ENCODE peak calls at places on chromosomes 3 and 15, in seven cellular contexts. E is sigmoid colon; Y is ascending aorta; G is aorta; A is CD8-positive, alpha-beta memory T cell; R is ovary; P is lung. L is an unnamed sample.

GRCh38 chr3:14898929-14899328 is 48.5 kb upstream of the NR2C2 start:
- DNase-seq in Y (no peak), P (no peak), R (no peak), E (peak; percentile 39), A (no peak), G (no peak), L (no peak)

GRCh38 chr15:48962662-48963523 is 826 bp downstream of the SHC4 start:
- DNase-seq in Y (peak; percentile 73), R (no peak), A (peak; percentile 11), E (peak; percentile 70), G (peak; percentile 58), P (no peak), L (no peak)

GRCh38 chr3:24299801-24300626 is 194.6 kb downstream of the THRB start:
- DNase-seq in G (no peak), Y (no peak), A (no peak), P (no peak), R (no peak), E (no peak), L (no peak)

GRCh38 chr15:63490345-63491034 is 13.9 kb upstream of the USP3 start:
- DNase-seq in A (no peak), G (no peak), Y (no peak), R (no peak), P (no peak), E (no peak), L (no peak)

GRCh38 chr3:189766416-189766815 is 135.2 kb downstream of the TP63 start:
- DNase-seq in A (no peak), E (no peak), G (no peak), P (no peak), Y (no peak), R (no peak), L (no peak)

GRCh38 chr3:147662705-147663104 is 253.5 kb downstream of the ZIC1 start:
- DNase-seq in G (no peak), R (no peak), A (no peak), Y (no peak), P (no peak), E (no peak), L (no peak)

GRCh38 chr3:137163241-137163916 is 205.6 kb downstream of the IL20RB start:
- DNase-seq in G (no peak), P (no peak), E (no peak), Y (no peak), A (no peak), R (no peak), L (no peak)

GRCh38 chr15:74768771-74769342 is 13.0 kb upstream of the CSK start:
- DNase-seq in P (peak; percentile 62), G (peak; percentile 69), Y (no peak), E (no peak), A (peak; percentile 58), R (peak; percentile 69), L (peak; percentile 56)

GRCh38 chr15:65832549-65833364 is 36.5 kb upstream of the RAB11A start:
- DNase-seq in R (peak; percentile 93), G (peak; percentile 90), P (peak; percentile 85), E (peak; percentile 95), Y (peak; percentile 96), A (peak; percentile 68), L (peak; percentile 47)

GRCh38 chr15:41392659-41393058 is 9.6 kb downstream of the NDUFAF1 start:
- DNase-seq in E (peak; percentile 8), G (no peak), A (no peak), R (no peak), P (no peak), Y (no peak), L (no peak)

GRCh38 chr3:100709840-100710235 is 544 bp downstream of the TFG start:
- DNase-seq in A (peak; percentile 46), R (peak; percentile 51), G (peak; percentile 58), E (peak; percentile 72), P (no peak), Y (peak; percentile 63), L (no peak)

GRCh38 chr15:52463638-52464037 is 65.0 kb downstream of the MYO5A start:
- DNase-seq in Y (no peak), E (no peak), P (no peak), A (no peak), G (no peak), R (no peak), L (no peak)

GRCh38 chr15:74489518-74490338 is 28.8 kb upstream of the UBL7 start:
- DNase-seq in P (peak; percentile 49), G (peak; percentile 51), E (no peak), R (peak; percentile 42), Y (peak; percentile 64), A (peak; percentile 72), L (peak; percentile 35)

GRCh38 chr3:183182732-183183610 is 20.4 kb upstream of the LAMP3 start:
- DNase-seq in E (no peak), A (no peak), Y (peak; percentile 55), G (no peak), R (no peak), P (peak; percentile 24), L (no peak)

GRCh38 chr3:105828703-105829102 is 40.1 kb downstream of the CBLB start:
- DNase-seq in A (no peak), G (no peak), P (no peak), Y (no peak), R (no peak), E (no peak), L (no peak)

GRCh38 chr15:82999905-83000671 is 11.4 kb downstream of the C15orf40 start:
- DNase-seq in R (no peak), A (peak; percentile 53), Y (no peak), P (no peak), G (no peak), E (no peak), L (no peak)

GRCh38 chr3:101279162-101279561 is 41.2 kb downstream of the IMPG2 start:
- DNase-seq in G (no peak), E (no peak), A (no peak), P (no peak), R (no peak), Y (no peak), L (no peak)

GRCh38 chr3:188208751-188209433 is 54.9 kb downstream of the LPP start:
- DNase-seq in E (no peak), A (no peak), R (no peak), G (no peak), Y (no peak), P (no peak), L (no peak)

GRCh38 chr3:107206141-107206540 is 171.1 kb upstream of the CCDC54 start:
- DNase-seq in A (no peak), R (no peak), E (no peak), P (no peak), G (no peak), Y (no peak), L (no peak)

GRCh38 chr3:185677146-185677829 is 91.2 kb downstream of the SENP2 start:
- DNase-seq in Y (no peak), P (no peak), R (no peak), E (no peak), G (no peak), A (no peak), L (no peak)

GRCh38 chr3:36868614-36869436 is 76.0 kb downstream of the TRANK1 start:
- DNase-seq in P (peak; percentile 42), E (no peak), A (peak; percentile 33), Y (no peak), G (no peak), R (peak; percentile 58), L (no peak)

DNA sequence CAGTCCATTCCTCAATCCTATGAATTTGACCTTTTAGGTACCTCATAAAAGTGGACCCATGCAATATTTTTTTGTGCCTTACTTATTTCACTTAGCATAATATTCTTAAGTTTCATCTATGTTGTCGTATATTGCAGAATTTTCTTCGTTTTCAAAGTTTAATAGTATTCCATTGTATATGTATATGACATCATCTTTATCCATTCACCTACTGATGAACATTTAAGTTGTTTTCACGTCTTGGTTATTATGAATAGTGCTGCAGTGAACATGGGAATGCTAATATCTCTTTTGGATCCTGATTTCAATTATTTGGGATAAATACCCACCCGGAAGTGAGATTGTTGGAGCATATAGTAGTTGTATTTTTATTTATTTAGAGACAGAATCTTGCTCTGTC is 65.1 kb downstream of the AP4E1 start:
- DNase-seq in E (no peak), Y (no peak), R (no peak), G (no peak), P (no peak), A (no peak), L (no peak)
- H3K9me3 ChIP-seq in E (no peaks in the 10 kb centered on the region), Y (peaks cover 25% of the 10 kb centered on the region), R (peaks cover 9% of the 10 kb centered on the region), G (peaks cover 3% of the 10 kb centered on the region), P (peaks cover 5% of the 10 kb centered on the region), A (peaks cover 6% of the 10 kb centered on the region), L (peaks cover 4% of the 10 kb centered on the region)

DNA sequence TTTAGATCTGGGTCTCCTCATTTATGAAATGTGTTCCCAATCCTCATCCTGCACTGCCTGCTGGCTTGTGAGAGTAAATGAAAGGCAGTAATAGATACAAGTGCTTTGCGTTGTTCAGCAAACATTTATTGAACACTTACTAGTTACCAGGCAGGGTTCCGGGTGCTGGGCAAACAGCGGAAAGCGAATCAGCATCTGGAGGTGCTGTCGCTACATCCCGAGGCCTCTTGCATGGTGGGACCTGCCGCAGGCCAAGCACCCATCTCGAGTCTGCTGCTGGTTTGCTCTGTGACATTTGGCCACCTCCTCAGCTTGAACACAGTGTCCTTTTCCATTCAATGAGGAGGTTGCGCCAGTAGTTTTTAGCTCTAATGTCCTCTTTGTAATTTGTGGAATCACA is 24.8 kb downstream of the TRAK1 start:
- DNase-seq in A (no peak), Y (no peak), E (no peak), R (no peak), G (no peak), P (no peak), L (no peak)
- H3K9me3 ChIP-seq in A (no peaks in the 10 kb centered on the region), Y (no peaks in the 10 kb centered on the region), E (no peaks in the 10 kb centered on the region), R (no peaks in the 10 kb centered on the region), G (no peaks in the 10 kb centered on the region), P (no peaks in the 10 kb centered on the region), L (no peaks in the 10 kb centered on the region)

GRCh38 chr3:118842147-118842863 is 192.3 kb downstream of the IGSF11 start:
- DNase-seq in G (no peak), R (no peak), A (no peak), P (no peak), Y (no peak), E (no peak), L (no peak)

GRCh38 chr3:118833075-118833474 is 201.6 kb downstream of the IGSF11 start:
- DNase-seq in R (no peak), G (no peak), Y (no peak), A (no peak), E (no peak), P (no peak), L (no peak)

DNA sequence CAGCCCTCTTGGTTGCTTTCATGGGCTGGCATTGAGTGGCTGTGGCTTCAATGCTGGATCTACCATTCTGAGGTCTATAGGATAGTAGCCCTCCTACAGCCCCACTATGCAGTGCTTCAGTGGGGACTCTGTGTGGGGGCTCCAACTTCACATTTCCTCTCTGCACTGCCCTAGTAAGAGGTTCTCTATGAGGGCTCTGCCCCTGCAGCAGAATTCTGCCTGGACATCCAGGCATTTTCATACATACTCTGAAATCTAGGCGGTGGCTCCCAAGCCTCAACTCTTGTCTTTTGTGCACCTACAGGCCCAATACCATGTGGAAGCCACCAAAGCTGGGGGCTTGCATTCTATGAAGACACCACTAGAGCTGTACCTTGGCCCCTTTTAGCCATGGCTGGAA is 195.8 kb downstream of the IGSF11 start:
- DNase-seq in P (no peak), R (no peak), E (no peak), G (no peak), A (no peak), Y (no peak), L (no peak)
- H3K9me3 ChIP-seq in P (peaks cover 19% of the 10 kb centered on the region), R (no peaks in the 10 kb centered on the region), E (no peaks in the 10 kb centered on the region), G (peaks cover 16% of the 10 kb centered on the region), A (peaks cover 10% of the 10 kb centered on the region), Y (peaks cover 14% of the 10 kb centered on the region), L (peaks cover 6% of the 10 kb centered on the region)

DNA sequence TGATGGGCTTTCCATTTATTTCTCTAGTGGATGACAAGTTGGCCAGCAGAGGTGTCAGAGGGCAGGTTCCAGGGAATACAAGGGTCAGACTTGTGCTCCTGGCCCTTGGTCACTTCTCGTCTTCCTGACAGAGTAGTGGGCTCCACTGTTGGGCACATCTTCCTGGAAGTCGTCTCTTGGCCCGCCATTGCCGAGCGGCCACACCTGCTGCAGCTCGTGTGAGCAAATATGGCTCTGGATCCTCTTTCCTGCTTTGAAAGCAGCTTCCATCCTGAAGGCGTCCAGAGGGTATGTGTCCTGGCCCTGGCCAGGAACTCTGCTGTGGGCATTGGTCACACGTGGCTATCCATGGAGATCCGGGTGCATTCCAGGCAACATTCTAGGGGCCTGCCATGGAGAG is 100.2 kb downstream of the SNRPN start:
- DNase-seq in E (no peak), Y (no peak), A (no peak), R (no peak), G (no peak), P (no peak), L (no peak)
- H3K9me3 ChIP-seq in E (peaks cover 77% of the 10 kb centered on the region), Y (peaks cover 100% of the 10 kb centered on the region), A (peaks cover 93% of the 10 kb centered on the region), R (peaks cover 100% of the 10 kb centered on the region), G (peaks cover 94% of the 10 kb centered on the region), P (peaks cover 46% of the 10 kb centered on the region), L (peaks cover 68% of the 10 kb centered on the region)